ENCODE peak calls at places on chromosomes 4 and X, in four cellular contexts. Y, M, P and Q are unnamed samples.

GRCh38 chrX:16587776-16588175 is 62.2 kb upstream of the S100G start:
- DNase-seq in Y (no peak), P (peak; percentile 35), M (no peak), Q (no peak)

GRCh38 chrX:128653524-128653923 is 601.3 kb upstream of the ACTRT1 start:
- DNase-seq in Y (no peak), M (no peak), P (no peak), Q (no peak)

GRCh38 chr4:140094701-140095420 is 59.1 kb downstream of the MAML3 start:
- DNase-seq in M (no peak), P (no peak), Y (peak; percentile 57), Q (peak; percentile 38)

GRCh38 chrX:1164322-1165288 is 47.8 kb downstream of the CRLF2 start:
- DNase-seq in M (no peak), Y (peak; percentile 20), P (no peak), Q (peak; percentile 4)

GRCh38 chr4:13920901-13921300 is 293.4 kb upstream of the BOD1L1 start:
- DNase-seq in P (peak; percentile 100), Y (no peak), M (no peak), Q (peak; percentile 73)

GRCh38 chr4:56330691-56331090 is 56.6 kb downstream of the AASDH start:
- DNase-seq in P (no peak), Y (no peak), M (no peak), Q (no peak)

GRCh38 chr4:27248829-27249228 is 388.2 kb downstream of the STIM2 start:
- DNase-seq in M (no peak), Y (no peak), P (peak; percentile 87), Q (no peak)

GRCh38 chrX:111270339-111270738 is at the start of gene CAPN6:
- DNase-seq in Y (no peak), P (peak; percentile 44), M (no peak), Q (peak; percentile 78)

GRCh38 chrX:24647257-24648058 is at the start of gene PCYT1B:
- DNase-seq in Y (peak; percentile 65), P (peak; percentile 54), M (peak; percentile 6), Q (peak; percentile 86)

GRCh38 chrX:114774691-114775090 is 190.8 kb downstream of the HTR2C start:
- DNase-seq in M (no peak), P (peak; percentile 12), Y (no peak), Q (peak; percentile 11)

GRCh38 chr4:27289704-27290103 is 429.1 kb downstream of the STIM2 start:
- DNase-seq in P (no peak), Y (no peak), M (no peak), Q (no peak)

GRCh38 chrX:129953881-129954280 is 28.6 kb upstream of the BCORL1 start:
- DNase-seq in P (no peak), Y (no peak), M (no peak), Q (no peak)

GRCh38 chrX:48937065-48937907 is 18.5 kb upstream of the PIM2 start:
- DNase-seq in M (peak; percentile 75), P (peak; percentile 23), Y (peak; percentile 90), Q (no peak)

GRCh38 chr4:168667936-168668335 is 171.1 kb downstream of the PALLD start:
- DNase-seq in Y (no peak), P (no peak), M (no peak), Q (no peak)

GRCh38 chr4:7629855-7630254 is 195.1 kb upstream of the PSAPL1 start:
- DNase-seq in M (no peak), Y (no peak), P (no peak), Q (no peak)

GRCh38 chr4:131547506-131547981 is 1601.5 kb upstream of the PCDH10 start:
- DNase-seq in Y (no peak), M (no peak), P (no peak), Q (no peak)

GRCh38 chr4:112898357-112899141 is 150.9 kb upstream of the ANK2 start:
- DNase-seq in P (no peak), Y (no peak), M (no peak), Q (no peak)

GRCh38 chr4:147312376-147313046 is 168.4 kb upstream of the EDNRA start:
- DNase-seq in P (peak; percentile 44), M (no peak), Y (no peak), Q (no peak)

GRCh38 chr4:6727081-6727942 is 11.3 kb downstream of the BLOC1S4 start:
- DNase-seq in Y (no peak), P (peak; percentile 21), M (no peak), Q (peak; percentile 48)

GRCh38 chr4:176034498-176034897 is 31.1 kb upstream of the WDR17 start:
- DNase-seq in P (peak; percentile 68), M (no peak), Y (no peak), Q (peak; percentile 46)

GRCh38 chr4:139875456-139875855 is 209.8 kb downstream of the MGST2 start:
- DNase-seq in P (no peak), M (no peak), Y (no peak), Q (no peak)

GRCh38 chr4:57282556-57283310 is 172.5 kb upstream of the IGFBP7 start:
- DNase-seq in M (no peak), Y (no peak), P (no peak), Q (no peak)

GRCh38 chrX:154024271-154024670 is 4.6 kb upstream of the IRAK1 start:
- DNase-seq in P (no peak), Y (no peak), M (no peak), Q (no peak)